ENCODE peak calls at places on chromosomes 16 and 17, in five cellular contexts. Y is IMR-90, Z is mesenchymal stem cell, V is neuronal stem cell, J is H1. W is an unnamed sample.

GRCh38 chr16:73326770-73327470 is 279.0 kb upstream of the ZFHX3 start:
- DNase-seq in J (no peak), Y (no peak), V (no peak), Z (no peak), W (no peak)

GRCh38 chr16:88971371-88972097 is 5.5 kb downstream of the CBFA2T3 start:
- DNase-seq in Y (no peak), V (no peak), J (no peak), Z (no peak), W (no peak)

GRCh38 chr17:22492331-22492730 is 800.0 kb downstream of the KCNJ18 start:
- DNase-seq in J (no peak), Y (no peak), Z (no peak), V (no peak), W (no peak)

GRCh38 chr17:68515238-68515637 is 3.0 kb downstream of the PRKAR1A start:
- DNase-seq in Y (no peak), J (no peak), Z (no peak), V (no peak), W (no peak)

GRCh38 chr16:49598386-49599170 is 225.0 kb downstream of the C16orf78 start:
- DNase-seq in Z (no peak), J (no peak), Y (no peak), V (no peak), W (peak; percentile 15)

GRCh38 chr16:80982646-80983045 is 24.0 kb downstream of the CMC2 start:
- DNase-seq in Y (no peak), Z (no peak), J (no peak), V (no peak), W (no peak)

GRCh38 chr17:50074227-50074626 is 18.3 kb downstream of the ITGA3 start:
- DNase-seq in V (no peak), J (no peak), Y (no peak), Z (no peak), W (no peak)

GRCh38 chr17:78122221-78122990 is 6.1 kb downstream of the TMC6 start:
- DNase-seq in Y (no peak), V (no peak), J (no peak), Z (no peak), W (no peak)

GRCh38 chr16:77961811-77962210 is 60.5 kb upstream of the CLEC3A start:
- DNase-seq in J (no peak), Y (peak; percentile 59), Z (peak; percentile 24), V (no peak), W (no peak)

GRCh38 chr17:19409509-19409908 is 1.5 kb upstream of the RNF112 start:
- DNase-seq in V (no peak), J (no peak), Z (peak; percentile 44), Y (peak; percentile 91), W (no peak)

GRCh38 chr17:2400474-2400866 is 390 bp downstream of the MNT start:
- DNase-seq in Y (no peak), J (no peak), Z (peak; percentile 70), V (peak; percentile 72), W (peak; percentile 82)

GRCh38 chr16:14150796-14151195 is 79.7 kb downstream of the MRTFB start:
- DNase-seq in V (no peak), J (no peak), Z (peak; percentile 30), Y (no peak), W (no peak)

GRCh38 chr17:63999680-64000531 is 1.8 kb downstream of the PRR29 start:
- DNase-seq in V (no peak), Z (no peak), Y (no peak), J (no peak), W (peak; percentile 25)

GRCh38 chr17:77474292-77474988 is 333.7 kb downstream of the SEC14L1 start:
- DNase-seq in J (no peak), Y (peak; percentile 41), V (no peak), Z (no peak), W (no peak)

GRCh38 chr16:51002889-51003490 is 148.1 kb downstream of the SALL1 start:
- DNase-seq in V (no peak), Z (no peak), J (no peak), Y (no peak), W (no peak)

GRCh38 chr17:76551685-76552084 is 11.8 kb downstream of the PRCD start:
- DNase-seq in Z (no peak), V (no peak), Y (no peak), J (no peak), W (no peak)

GRCh38 chr17:47727704-47728036 is 5.4 kb upstream of the TBX21 start:
- DNase-seq in Y (no peak), J (no peak), Z (no peak), V (no peak), W (no peak)

GRCh38 chr16:6125483-6126259 is 1028.1 kb upstream of the EEF2KMT start:
- DNase-seq in Y (no peak), J (no peak), Z (no peak), V (no peak), W (no peak)

GRCh38 chr16:35506018-35506897 is 2046.8 kb downstream of the TP53TG3F start:
- DNase-seq in J (no peak), Y (no peak), V (no peak), Z (no peak), W (no peak)

GRCh38 chr17:77690271-77691161 is 268.0 kb upstream of the TNRC6C start:
- DNase-seq in J (no peak), Z (no peak), V (no peak), Y (no peak), W (peak; percentile 25)

GRCh38 chr16:72987480-72987901 is 60.4 kb downstream of the ZFHX3 start:
- DNase-seq in V (no peak), J (no peak), Y (no peak), Z (no peak), W (no peak)

GRCh38 chr17:68868708-68869107 is 86.5 kb downstream of the ABCA8 start:
- DNase-seq in Y (peak; percentile 31), V (no peak), Z (peak; percentile 9), J (no peak), W (no peak)

GRCh38 chr17:73657473-73658116 is 13.3 kb upstream of the SDK2 start:
- DNase-seq in Z (peak; percentile 8), J (no peak), V (peak; percentile 45), Y (no peak), W (peak; percentile 90)

DNA sequence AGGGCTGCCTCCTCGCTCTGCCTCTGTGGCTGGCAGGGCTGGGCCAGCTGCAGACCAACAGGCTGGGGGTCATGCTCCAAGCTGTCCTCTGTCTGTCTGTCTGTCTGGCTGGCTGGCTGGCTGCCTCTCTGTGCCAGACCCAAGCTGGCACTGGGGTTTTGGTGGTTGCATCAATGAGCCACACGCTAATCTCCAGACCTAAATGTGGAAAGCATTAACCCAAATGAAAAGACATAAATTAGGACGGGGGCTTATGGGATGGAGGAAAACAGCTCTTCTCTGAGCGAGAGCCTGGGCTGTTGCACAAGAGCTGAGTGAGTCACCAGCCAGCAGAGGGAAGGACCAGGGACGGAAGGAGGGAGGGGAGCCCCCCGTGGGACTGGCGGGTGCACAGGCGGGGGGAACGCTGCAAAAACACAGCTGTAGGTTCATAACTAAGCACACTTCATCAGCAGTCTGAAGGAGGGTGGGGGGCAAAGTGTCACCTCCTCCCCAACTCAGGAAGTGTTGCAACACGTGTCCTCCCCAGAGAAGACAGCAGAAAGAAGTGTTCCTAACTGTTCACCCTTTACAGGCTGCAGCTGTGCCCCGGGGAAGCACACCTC is 83.4 kb downstream of the GAS7 start:
- DNase-seq in V (no peak), J (no peak), Z (peak; percentile 99), Y (peak; percentile 97), W (no peak)
- H3K14ac ChIP-seq in V (no peak overlapping the region), J (no peak overlapping the region), Z (no peak overlapping the region), Y (peak overlapping the region; percentile 92), W (no peak overlapping the region)

GRCh38 chr17:40903129-40903847 is 18.2 kb upstream of the KRT20 start:
- DNase-seq in J (no peak), V (no peak), Y (peak; percentile 70), Z (peak; percentile 45), W (no peak)
- H3K4me2 ChIP-seq in J (no peak overlapping the region), V (no peak overlapping the region), Y (peak overlapping the region; percentile 47), Z (peak overlapping the region; percentile 44), W (no peak overlapping the region)

GRCh38 chr17:57423541-57423940 is 167.2 kb downstream of the MSI2 start:
- DNase-seq in Y (no peak), J (no peak), V (no peak), Z (no peak), W (no peak)

GRCh38 chr17:57422574-57423164 is 166.3 kb downstream of the MSI2 start:
- DNase-seq in Z (peak; percentile 46), V (no peak), J (no peak), Y (peak; percentile 57), W (no peak)

GRCh38 chr17:57419940-57420522 is 163.7 kb downstream of the MSI2 start:
- DNase-seq in J (no peak), Y (no peak), V (no peak), Z (no peak), W (no peak)

GRCh38 chr17:57420674-57421392 is 164.5 kb downstream of the MSI2 start:
- DNase-seq in J (no peak), V (no peak), Z (no peak), Y (no peak), W (no peak)

DNA sequence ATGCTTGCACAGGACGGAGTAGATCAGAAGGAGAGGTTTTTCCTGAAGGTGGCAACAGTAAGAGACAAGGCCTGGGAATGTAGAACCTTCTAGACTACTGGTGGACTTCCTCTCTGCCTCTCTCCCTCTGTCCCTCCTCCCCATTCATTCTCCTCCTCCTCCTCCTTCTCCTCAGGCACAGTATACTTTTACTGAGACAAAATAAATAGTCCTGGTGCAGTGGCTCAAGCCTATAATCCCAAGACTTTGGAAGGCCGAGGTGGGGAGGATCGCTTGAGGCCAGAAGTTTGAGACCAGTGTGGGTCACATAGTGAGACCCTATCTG is 165.0 kb downstream of the MSI2 start:
- DNase-seq in Z (no peak), Y (no peak), J (no peak), V (no peak), W (no peak)
- H3K27ac ChIP-seq in Z (no peak overlapping the region), Y (no peak overlapping the region), J (no peak overlapping the region), V (no peak overlapping the region), W (no peak overlapping the region)

DNA sequence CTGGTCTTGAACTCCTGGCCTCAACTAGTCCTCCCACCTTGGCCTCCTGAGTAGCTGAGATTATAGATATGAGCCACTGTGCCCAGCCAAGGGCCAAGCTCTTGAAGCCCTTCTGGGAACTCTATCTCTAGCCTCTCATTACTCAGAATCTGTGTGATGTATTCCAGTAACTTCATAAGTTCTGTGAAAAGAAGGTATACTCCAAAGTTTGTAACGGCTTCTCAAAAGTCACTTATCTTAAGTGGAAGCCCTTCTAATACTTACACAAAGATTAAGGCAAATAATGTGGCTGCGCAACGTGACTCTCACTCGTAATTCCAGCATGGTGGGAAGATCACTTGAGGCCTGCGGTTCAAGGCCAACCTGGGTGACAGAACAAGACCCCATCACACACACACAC is 19.1 kb upstream of the ATP6V0C start:
- DNase-seq in Z (no peak), V (no peak), Y (no peak), J (no peak), W (no peak)
- H3K14ac ChIP-seq in Z (no peak overlapping the region), V (no peak overlapping the region), Y (no peak overlapping the region), J (no peak overlapping the region), W (no peak overlapping the region)

W was measured in H9.